ENCODE peak calls at places on chromosomes 2 and 18, in seven cellular contexts. Z is lower lobe of right lung, Q is upper lobe of left lung, G is breast epithelium, H is sigmoid colon, C is psoas muscle, V is left lung. L is an unnamed sample.

GRCh38 chr18:46456691-46457090 is 200.3 kb downstream of the LOXHD1 start:
- DNase-seq in H (no peak), Q (no peak), V (no peak), Z (no peak), G (no peak), C (no peak), L (no peak)

GRCh38 chr18:65754121-65754520 is 3.3 kb downstream of the CDH7 start:
- DNase-seq in G (no peak), Q (no peak), H (no peak), C (no peak), V (no peak), Z (no peak), L (no peak)

GRCh38 chr18:9081940-9082339 is 20.6 kb upstream of the NDUFV2 start:
- DNase-seq in C (no peak), V (no peak), H (no peak), G (no peak), Q (no peak), Z (no peak), L (no peak)

GRCh38 chr2:65724341-65724740 is 291.9 kb upstream of the SPRED2 start:
- DNase-seq in C (no peak), V (no peak), H (no peak), Z (no peak), Q (no peak), G (no peak), L (no peak)

GRCh38 chr18:8960740-8961657 is 141.5 kb upstream of the NDUFV2 start:
- DNase-seq in Q (no peak), C (no peak), V (no peak), G (no peak), H (no peak), Z (no peak), L (no peak)

GRCh38 chr2:6826081-6826913 is 39.4 kb downstream of the CMPK2 start:
- DNase-seq in C (no peak), V (no peak), Q (no peak), Z (no peak), G (no peak), H (no peak), L (peak; percentile 7)

GRCh38 chr18:5914971-5915370 is 19.6 kb upstream of the TMEM200C start:
- DNase-seq in V (no peak), Z (no peak), G (no peak), H (no peak), Q (no peak), C (no peak), L (no peak)

GRCh38 chr18:12091742-12092141 is 1.9 kb upstream of the ANKRD62 start:
- DNase-seq in Q (peak; percentile 68), H (no peak), G (no peak), C (peak; percentile 84), V (peak; percentile 76), Z (no peak), L (no peak)

GRCh38 chr2:236208281-236208900 is 40.2 kb upstream of the GBX2 start:
- DNase-seq in C (no peak), G (no peak), V (no peak), Z (no peak), H (no peak), Q (no peak), L (no peak)

GRCh38 chr2:123953848-123954247 is 71.2 kb upstream of the CNTNAP5 start:
- DNase-seq in Q (no peak), V (no peak), Z (no peak), C (no peak), H (no peak), G (no peak), L (no peak)

GRCh38 chr2:101820519-101820918 is 123.0 kb downstream of the MAP4K4 start:
- DNase-seq in G (no peak), Q (no peak), C (no peak), H (no peak), Z (no peak), V (no peak), L (no peak)

GRCh38 chr2:149039213-149039724 is 770 bp downstream of the LYPD6B start:
- DNase-seq in V (no peak), Q (no peak), H (no peak), G (no peak), C (no peak), Z (no peak), L (no peak)

GRCh38 chr2:16284941-16285625 is 344.7 kb downstream of the MYCN start:
- DNase-seq in G (no peak), H (no peak), Q (no peak), V (no peak), Z (no peak), C (no peak), L (no peak)

GRCh38 chr2:133054297-133054696 is 384.3 kb upstream of the LYPD1 start:
- DNase-seq in C (no peak), Z (no peak), H (no peak), Q (no peak), V (no peak), G (no peak), L (no peak)

GRCh38 chr2:36541891-36542595 is 55.9 kb downstream of the FEZ2 start:
- DNase-seq in H (no peak), Q (no peak), V (no peak), G (no peak), Z (no peak), C (no peak), L (no peak)

GRCh38 chr18:13377496-13377895 is 158.9 kb downstream of the LDLRAD4 start:
- DNase-seq in G (no peak), Q (no peak), Z (no peak), V (no peak), H (peak; percentile 61), C (no peak), L (no peak)

GRCh38 chr18:51054764-51055163 is 24.8 kb downstream of the SMAD4 start:
- DNase-seq in Z (no peak), C (no peak), G (no peak), V (no peak), Q (no peak), H (no peak), L (no peak)

GRCh38 chr2:127220102-127220806 is at the start of gene CYP27C1:
- DNase-seq in Z (no peak), G (no peak), V (no peak), Q (peak; percentile 85), C (no peak), H (no peak), L (no peak)

GRCh38 chr2:166516712-166517303 is 22.8 kb upstream of the SCN7A start:
- DNase-seq in G (no peak), H (no peak), V (no peak), Q (no peak), Z (no peak), C (no peak), L (no peak)

GRCh38 chr2:9165625-9166024 is 41.0 kb upstream of the ASAP2 start:
- DNase-seq in V (no peak), G (peak; percentile 40), C (no peak), Q (no peak), H (no peak), Z (no peak), L (no peak)

GRCh38 chr2:238936162-238937052 is 88.5 kb downstream of the TWIST2 start:
- DNase-seq in H (no peak), Z (no peak), V (no peak), C (no peak), G (no peak), Q (no peak), L (no peak)

GRCh38 chr2:138452324-138452723 is 49.2 kb upstream of the SPOPL start:
- DNase-seq in G (no peak), C (no peak), V (no peak), Z (no peak), H (no peak), Q (no peak), L (no peak)

GRCh38 chr18:79400591-79401381 is 5.1 kb downstream of the NFATC1 start:
- DNase-seq in V (peak; percentile 69), Q (peak; percentile 72), G (no peak), H (peak; percentile 76), Z (peak; percentile 51), C (peak; percentile 63), L (peak; percentile 63)

GRCh38 chr2:11781624-11782023 is 35.2 kb downstream of the LPIN1 start:
- DNase-seq in H (no peak), Z (no peak), V (no peak), G (no peak), Q (no peak), C (no peak), L (no peak)

DNA sequence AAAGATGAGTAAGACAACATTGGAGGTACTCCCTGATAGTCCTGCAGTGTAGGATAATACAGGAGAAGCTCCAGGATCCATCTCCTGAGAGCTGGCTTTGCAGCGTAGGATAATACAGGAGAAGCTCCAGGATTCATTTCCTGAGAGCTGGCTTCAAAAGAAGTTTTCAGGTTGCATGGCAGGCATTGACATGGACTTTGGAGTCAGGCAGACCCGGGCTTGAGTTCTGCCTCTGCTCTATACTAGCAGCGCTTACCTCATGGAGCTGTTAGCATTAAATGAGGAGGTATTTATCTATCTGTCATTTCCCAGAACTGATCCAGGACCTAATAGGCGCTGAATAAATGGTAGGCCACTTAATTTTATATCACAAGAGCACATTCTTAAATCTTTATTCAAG is 97.8 kb downstream of the FMNL2 start:
- DNase-seq in Q (no peak), Z (no peak), V (no peak), H (no peak), G (no peak), C (no peak), L (no peak)
- H3K4me3 ChIP-seq in Q (no peak overlapping the region), Z (no peak overlapping the region), V (no peak overlapping the region), H (no peak overlapping the region), G (no peak overlapping the region), C (no peak overlapping the region), L (no peak overlapping the region)

DNA sequence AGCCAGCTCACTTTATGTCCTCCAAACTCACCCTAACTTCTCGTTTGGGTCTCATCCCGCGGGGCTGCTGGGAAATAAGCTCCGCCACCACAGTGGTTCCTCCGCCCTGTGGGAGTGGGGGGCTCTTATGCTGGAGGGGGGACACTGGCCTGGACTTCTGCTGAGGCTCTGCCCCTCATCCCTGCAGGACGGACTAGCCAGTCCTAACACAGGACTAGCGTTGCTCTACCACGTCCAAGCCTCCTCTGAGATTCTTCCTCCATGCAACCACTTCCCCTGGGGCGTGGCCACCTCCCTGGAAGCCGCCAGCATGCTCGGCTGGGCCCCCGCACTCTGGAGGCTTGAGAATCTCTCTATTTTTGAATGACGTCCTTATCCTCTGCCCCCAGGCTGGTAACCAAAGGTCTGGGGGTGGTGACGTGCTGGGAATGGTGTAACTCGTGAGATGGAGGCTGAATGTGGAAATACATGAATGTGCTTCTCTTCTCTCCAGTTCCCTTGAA is 896 bp upstream of the RAB17 start:
- DNase-seq in Q (peak; percentile 79), C (peak; percentile 39), H (no peak), G (no peak), V (no peak), Z (peak; percentile 68), L (no peak)
- H3K4me1 ChIP-seq in Q (peaks cover 29% of the 10 kb centered on the region), C (peaks cover 9% of the 10 kb centered on the region), H (peaks cover 33% of the 10 kb centered on the region), G (no peaks in the 10 kb centered on the region), V (peaks cover 3% of the 10 kb centered on the region), Z (peaks cover 35% of the 10 kb centered on the region), L (peaks cover 7% of the 10 kb centered on the region)

GRCh38 chr18:22858121-22858520 is 75.0 kb upstream of the RBBP8 start:
- DNase-seq in V (no peak), Q (no peak), H (no peak), Z (no peak), C (no peak), G (no peak), L (no peak)

GRCh38 chr18:22860807-22861206 is 72.3 kb upstream of the RBBP8 start:
- DNase-seq in G (no peak), Q (no peak), H (no peak), V (no peak), C (no peak), Z (no peak), L (no peak)

GRCh38 chr18:22856870-22857269 is 76.3 kb upstream of the RBBP8 start:
- DNase-seq in Q (no peak), G (peak; percentile 84), H (no peak), C (no peak), Z (no peak), V (no peak), L (no peak)
- H3K27me3 ChIP-seq in Q (no peaks in the 10 kb centered on the region), G (no peaks in the 10 kb centered on the region), H (no peaks in the 10 kb centered on the region), C (no peaks in the 10 kb centered on the region), Z (no peaks in the 10 kb centered on the region), V (no peaks in the 10 kb centered on the region), L (no peaks in the 10 kb centered on the region)

GRCh38 chr2:30404354-30405265 is 42.4 kb upstream of the LCLAT1 start:
- DNase-seq in V (no peak), G (no peak), C (no peak), H (no peak), Z (no peak), Q (no peak), L (peak; percentile 52)
- H3K4me3 ChIP-seq in V (no peak overlapping the region), G (no peak overlapping the region), C (no peak overlapping the region), H (no peak overlapping the region), Z (no peak overlapping the region), Q (no peak overlapping the region), L (no peak overlapping the region)